ENCODE peak calls at places on chromosomes 12 and 14, in seven cellular contexts. T, B, S, E, R, O and X are unnamed samples. For H3K36me3, the result is how much of the 10 kb centered on the place peaks cover.

GRCh38 chr14:33780035-33780434 is 170.8 kb downstream of the EGLN3 start:
- DNase-seq in T (no peak), B (no peak), S (no peak), E (no peak), R (no peak), O (no peak), X (no peak)

GRCh38 chr14:75487155-75487671 is 35.1 kb upstream of the BATF start:
- DNase-seq in T (no peak), B (no peak), S (no peak), E (no peak), R (no peak), O (no peak), X (no peak)

GRCh38 chr14:58100735-58101368 is 51.2 kb downstream of the ARMH4 start:
- DNase-seq in T (no peak), B (no peak), S (no peak), E (peak), R (no peak), O (no peak), X (no peak)

GRCh38 chr12:124994435-124994975 is 1.1 kb downstream of the BRI3BP start:
- DNase-seq in T (no peak), B (no peak), S (no peak), E (no peak), R (peak), O (no peak), X (no peak)

GRCh38 chr14:102573591-102574046 is 18.8 kb upstream of the RCOR1 start:
- DNase-seq in T (no peak), B (no peak), S (no peak), E (no peak), R (no peak), O (no peak), X (no peak)

GRCh38 chr12:28569698-28570411 is 379.6 kb downstream of the CCDC91 start:
- DNase-seq in T (peak), B (no peak), S (no peak), E (peak), R (no peak), O (no peak), X (no peak)

GRCh38 chr14:24156840-24157239 is 4.2 kb upstream of the IRF9 start:
- DNase-seq in T (no peak), B (no peak), S (no peak), E (no peak), R (no peak), O (no peak), X (no peak)

GRCh38 chr14:52112336-52113018 is 43.6 kb upstream of the NID2 start:
- DNase-seq in T (no peak), B (no peak), S (no peak), E (peak), R (no peak), O (no peak), X (no peak)

GRCh38 chr12:90128526-90128925 is 419.9 kb upstream of the ATP2B1 start:
- DNase-seq in T (no peak), B (no peak), S (no peak), E (no peak), R (no peak), O (no peak), X (no peak)

GRCh38 chr12:91565246-91565645 is 382.6 kb upstream of the DCN start:
- DNase-seq in T (no peak), B (no peak), S (no peak), E (no peak), R (no peak), O (no peak), X (peak)

GRCh38 chr12:16579041-16579440 is 26.9 kb downstream of the LMO3 start:
- DNase-seq in T (no peak), B (no peak), S (no peak), E (no peak), R (no peak), O (no peak), X (no peak)

GRCh38 chr12:27347779-27348178 is 15.1 kb downstream of the BMAL2 start:
- DNase-seq in T (no peak), B (no peak), S (no peak), E (no peak), R (no peak), O (no peak), X (no peak)

GRCh38 chr14:69261761-69262331 is 1.9 kb downstream of the GALNT16 start:
- DNase-seq in T (no peak), B (peak), S (no peak), E (peak), R (no peak), O (no peak), X (no peak)

GRCh38 chr12:96487214-96487613 is 2.2 kb upstream of the CFAP54 start:
- DNase-seq in T (peak), B (no peak), S (no peak), E (peak), R (no peak), O (no peak), X (no peak)

GRCh38 chr14:101372494-101372813 is 188.8 kb upstream of the DIO3 start:
- DNase-seq in T (no peak), B (no peak), S (no peak), E (no peak), R (no peak), O (no peak), X (no peak)

GRCh38 chr14:81390706-81391105 is 9.4 kb downstream of the STON2 start:
- DNase-seq in T (no peak), B (no peak), S (no peak), E (no peak), R (no peak), O (no peak), X (no peak)

GRCh38 chr12:123037791-123038190 is 57.3 kb downstream of the ARL6IP4 start:
- DNase-seq in T (no peak), B (no peak), S (no peak), E (no peak), R (no peak), O (no peak), X (no peak)

GRCh38 chr14:100534528-100535286 is 52.5 kb downstream of the BEGAIN start:
- DNase-seq in T (no peak), B (no peak), S (peak), E (no peak), R (no peak), O (no peak), X (peak)

GRCh38 chr12:102372112-102372511 is 108.3 kb downstream of the IGF1 start:
- DNase-seq in T (no peak), B (no peak), S (no peak), E (peak), R (no peak), O (no peak), X (no peak)

GRCh38 chr12:118714051-118714460 is 267.3 kb upstream of the SRRM4 start:
- DNase-seq in T (no peak), B (no peak), S (no peak), E (no peak), R (no peak), O (peak), X (peak)

GRCh38 chr12:132986885-132987225 is 688 bp downstream of the ZNF26 start:
- DNase-seq in T (no peak), B (no peak), S (no peak), E (peak), R (no peak), O (no peak), X (no peak)

GRCh38 chr14:103333754-103334643 is at the start of gene EIF5:
- DNase-seq in T (peak), B (peak), S (peak), E (peak), R (peak), O (peak), X (peak)

GRCh38 chr12:131944601-131945251 is 5.0 kb upstream of the EP400 start:
- DNase-seq in T (no peak), B (no peak), S (no peak), E (no peak), R (peak), O (no peak), X (peak)

GRCh38 chr14:54564071-54564798 is 2.7 kb upstream of the SAMD4A start:
- DNase-seq in T (peak), B (no peak), S (no peak), E (peak), R (no peak), O (no peak), X (no peak)

GRCh38 chr14:73223049-73223448 is 14.3 kb upstream of the PAPLN start:
- DNase-seq in T (no peak), B (no peak), S (no peak), E (no peak), R (no peak), O (no peak), X (no peak)

GRCh38 chr12:19643635-19644034 is 204.3 kb downstream of the AEBP2 start:
- DNase-seq in T (peak), B (no peak), S (peak), E (peak), R (no peak), O (peak), X (peak)

GRCh38 chr14:68711551-68712437 is 81.1 kb downstream of the ZFP36L1 start:
- DNase-seq in T (no peak), B (no peak), S (no peak), E (no peak), R (no peak), O (no peak), X (no peak)

GRCh38 chr12:3048540-3048939 is 28.6 kb upstream of the TSPAN9 start:
- DNase-seq in T (no peak), B (no peak), S (no peak), E (no peak), R (no peak), O (no peak), X (no peak)

GRCh38 chr12:116609715-116610114 is 50.5 kb downstream of the MAP1LC3B2 start:
- DNase-seq in T (no peak), B (no peak), S (no peak), E (no peak), R (no peak), O (no peak), X (no peak)

GRCh38 chr12:508795-509194 is 49.1 kb downstream of the B4GALNT3 start:
- DNase-seq in T (no peak), B (no peak), S (no peak), E (no peak), R (peak), O (no peak), X (no peak)

DNA sequence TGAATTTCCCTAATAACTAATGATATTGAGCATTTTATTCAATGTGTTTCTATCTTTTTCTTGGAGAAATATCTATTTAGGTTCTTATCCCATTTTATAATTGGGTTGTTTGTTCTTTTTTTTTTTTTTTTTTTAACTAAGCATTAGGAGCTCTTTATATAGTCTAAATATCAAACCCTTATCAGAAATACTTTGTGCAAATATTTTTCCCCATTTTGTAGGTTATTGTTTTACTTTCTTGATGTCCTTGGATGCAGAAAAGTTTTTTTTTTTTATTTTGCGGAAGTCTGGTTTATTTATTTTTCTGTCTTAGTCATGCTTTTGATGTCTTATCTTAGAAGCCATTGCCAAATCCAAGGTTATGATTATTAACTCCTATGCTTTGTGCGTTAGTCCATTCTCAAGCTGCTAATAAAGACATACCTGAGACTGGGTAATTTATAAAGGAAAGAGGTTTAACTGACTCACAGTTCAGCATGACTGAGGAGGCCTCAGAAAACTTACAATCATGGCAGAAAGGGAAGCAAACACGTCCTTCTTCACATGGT is 434.3 kb upstream of the TBX3 start:
- DNase-seq in T (no peak), B (no peak), S (no peak), E (peak), R (no peak), O (no peak), X (no peak)
- H3K36me3 ChIP-seq in T (under half), B (under half), S (under half), E (under half), R (under half), O (under half), X (under half)

GRCh38 chr12:57840701-57841100 is 5.8 kb downstream of the CTDSP2 start:
- DNase-seq in T (peak), B (peak), S (peak), E (peak), R (peak), O (no peak), X (peak)
- H3K4me3 ChIP-seq in T (no peak), B (peak), S (peak), E (no peak), R (peak), O (no peak), X (no peak)

GRCh38 chr12:71664411-71665108 is 459 bp downstream of the THAP2 start:
- DNase-seq in T (no peak), B (no peak), S (no peak), E (peak), R (no peak), O (no peak), X (no peak)
- TF ChIP-seq POLR2A in T (no peak), B (no peak), S (no peak), E (no peak), R (no peak), O (no peak), X (no peak)

GRCh38 chr12:120466560-120467315 is 2.8 kb downstream of the SRSF9 start:
- DNase-seq in T (peak), B (no peak), S (peak), E (peak), R (peak), O (peak), X (peak)

GRCh38 chr12:120463712-120464111 is 5.8 kb downstream of the SRSF9 start:
- DNase-seq in T (no peak), B (no peak), S (no peak), E (no peak), R (no peak), O (no peak), X (no peak)

GRCh38 chr12:120457133-120457532 is 10.9 kb downstream of the GATC start:
- DNase-seq in T (no peak), B (no peak), S (no peak), E (no peak), R (no peak), O (no peak), X (no peak)

GRCh38 chr12:120460157-120460556 is 9.4 kb downstream of the SRSF9 start:
- DNase-seq in T (no peak), B (no peak), S (no peak), E (no peak), R (no peak), O (no peak), X (no peak)

GRCh38 chr12:120462099-120462640 is 7.4 kb downstream of the SRSF9 start:
- DNase-seq in T (no peak), B (no peak), S (no peak), E (no peak), R (no peak), O (no peak), X (no peak)
- H3K36me3 ChIP-seq in T (under half), B (half or more), S (under half), E (half or more), R (half or more), O (half or more), X (under half)

DNA sequence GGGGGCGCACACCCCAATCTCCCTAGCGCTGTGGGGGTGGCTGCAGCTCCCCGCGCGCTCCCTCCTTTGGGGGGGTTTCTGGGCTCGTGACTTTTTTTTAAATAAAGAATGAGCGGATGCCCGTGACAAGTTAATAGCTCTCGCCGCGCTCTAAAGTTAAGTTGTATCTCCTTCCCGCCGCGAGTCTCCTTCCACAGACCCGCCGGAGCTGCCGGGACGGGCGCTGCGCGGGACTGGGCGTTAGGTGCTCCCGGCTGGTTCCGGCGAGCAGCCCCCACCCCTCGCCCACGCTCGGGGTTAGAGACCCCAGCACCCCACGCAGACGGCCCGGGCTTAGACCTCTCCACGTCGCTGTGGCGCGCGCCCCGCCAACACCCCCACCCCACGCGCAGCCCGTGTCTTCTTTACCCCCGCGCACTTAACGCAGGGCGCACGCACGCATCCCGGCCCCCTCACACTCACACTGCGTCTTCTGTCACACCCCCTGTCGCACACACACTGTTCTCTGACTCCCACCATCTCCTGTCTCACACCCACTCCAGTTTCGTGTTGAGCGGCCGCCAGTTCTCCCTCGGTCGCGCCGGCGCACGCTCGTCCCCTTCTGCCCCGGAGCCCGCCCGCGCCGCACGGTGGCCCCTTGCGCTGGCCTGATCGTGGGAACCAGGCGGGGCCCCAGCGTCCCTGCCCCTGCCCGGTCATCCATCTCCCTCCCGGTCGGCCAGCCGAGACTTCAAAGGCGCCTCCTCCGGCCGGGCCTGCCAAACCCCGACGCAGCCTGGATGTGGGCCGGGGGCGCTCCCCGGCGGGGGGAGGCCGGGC is 82.4 kb upstream of the HMGA2 start:
- DNase-seq in T (peak), B (peak), S (no peak), E (peak), R (no peak), O (no peak), X (no peak)
- H3K4me3 ChIP-seq in T (peak), B (peak), S (peak), E (peak), R (peak), O (no peak), X (peak)

GRCh38 chr14:67487937-67488893 is at the start of gene TMEM229B:
- DNase-seq in T (no peak), B (peak), S (peak), E (no peak), R (peak), O (no peak), X (no peak)
- TF ChIP-seq POLR2A in T (no peak), B (no peak), S (no peak), E (no peak), R (no peak), O (no peak), X (no peak)

GRCh38 chr12:49022558-49023178 is 4.1 kb upstream of the PRKAG1 start:
- DNase-seq in T (no peak), B (peak), S (peak), E (no peak), R (no peak), O (no peak), X (no peak)
- H3K36me3 ChIP-seq in T (under half), B (under half), S (under half), E (half or more), R (half or more), O (under half), X (under half)